ENCODE peak calls at places on chromosomes 5 and 9, in seven cellular contexts. I is foreskin fibroblast; X is activated CD4-positive, alpha-beta T cell treated with anti-CD3 and anti-CD28 coated beads for 48 hours; C is T1000; V is Daoy; F is RKO; H is left lung. G is an unnamed sample.

GRCh38 chr5:142915840-142916424 is 145.8 kb downstream of the ARHGAP26 start:
- DNase-seq in I (no peak), X (peak; percentile 31), C (no peak), V (peak; percentile 55), F (peak; percentile 29), H (no peak), G (peak; percentile 13)

GRCh38 chr5:121182788-121183490 is 668.7 kb upstream of the FTMT start:
- DNase-seq in I (no peak), X (no peak), C (no peak), V (no peak), F (peak; percentile 18), H (no peak), G (no peak)

GRCh38 chr9:137179761-137180160 is 7.9 kb upstream of the TMEM210 start:
- DNase-seq in I (no peak), X (no peak), C (no peak), V (no peak), F (no peak), H (no peak), G (no peak)

GRCh38 chr5:152116926-152117325 is 192.3 kb upstream of the GLRA1 start:
- DNase-seq in I (no peak), X (no peak), C (no peak), V (no peak), F (no peak), H (no peak), G (no peak)

GRCh38 chr9:95138474-95138873 is 179.0 kb downstream of the FANCC start:
- DNase-seq in I (no peak), X (no peak), C (no peak), V (peak; percentile 70), F (peak; percentile 47), H (no peak), G (no peak)

GRCh38 chr5:142446131-142446959 is 121.5 kb upstream of the SPRY4 start:
- DNase-seq in I (peak; percentile 80), X (no peak), C (no peak), V (peak; percentile 54), F (peak; percentile 95), H (no peak), G (peak; percentile 58)

GRCh38 chr5:134227259-134227658 is 1.4 kb upstream of the PPP2CA start:
- DNase-seq in I (no peak), X (peak; percentile 13), C (no peak), V (no peak), F (peak; percentile 32), H (no peak), G (no peak)

GRCh38 chr9:11915699-11916098 is 777.5 kb upstream of the TYRP1 start:
- DNase-seq in I (no peak), X (no peak), C (no peak), V (no peak), F (no peak), H (no peak), G (no peak)

GRCh38 chr9:70392189-70392588 is 22.3 kb downstream of the KLF9 start:
- DNase-seq in I (no peak), X (no peak), C (no peak), V (peak; percentile 23), F (peak; percentile 40), H (no peak), G (no peak)

GRCh38 chr5:160266044-160266718 is 36.9 kb downstream of the FABP6 start:
- DNase-seq in I (no peak), X (no peak), C (no peak), V (no peak), F (no peak), H (no peak), G (no peak)

GRCh38 chr5:133734916-133735315 is 122.6 kb upstream of the FSTL4 start:
- DNase-seq in I (no peak), X (no peak), C (no peak), V (no peak), F (no peak), H (no peak), G (no peak)

GRCh38 chr9:81906656-81907055 is 21.6 kb upstream of the SPATA31D4 start:
- DNase-seq in I (no peak), X (no peak), C (peak; percentile 5), V (no peak), F (no peak), H (no peak), G (no peak)

GRCh38 chr5:15783734-15784133 is 283.8 kb downstream of the FBXL7 start:
- DNase-seq in I (no peak), X (no peak), C (no peak), V (no peak), F (no peak), H (no peak), G (no peak)

GRCh38 chr5:96778409-96778808 is 29.3 kb downstream of the ERAP1 start:
- DNase-seq in I (no peak), X (no peak), C (no peak), V (no peak), F (no peak), H (no peak), G (no peak)

GRCh38 chr9:91963711-91964240 is 13.7 kb upstream of the ROR2 start:
- DNase-seq in I (no peak), X (no peak), C (no peak), V (no peak), F (no peak), H (no peak), G (no peak)

GRCh38 chr9:137320555-137321384 is 18.7 kb upstream of the NRARP start:
- DNase-seq in I (no peak), X (no peak), C (no peak), V (peak; percentile 4), F (no peak), H (peak; percentile 72), G (no peak)

GRCh38 chr5:113020461-113021273 is 44.1 kb downstream of the DCP2 start:
- DNase-seq in I (no peak), X (peak; percentile 31), C (no peak), V (peak; percentile 66), F (peak; percentile 51), H (no peak), G (no peak)

GRCh38 chr9:10649076-10649475 is 36.3 kb upstream of the PTPRD start:
- DNase-seq in I (no peak), X (no peak), C (no peak), V (no peak), F (no peak), H (no peak), G (no peak)

GRCh38 chr9:134552349-134552990 is 89.1 kb upstream of the COL5A1 start:
- DNase-seq in I (no peak), X (no peak), C (no peak), V (no peak), F (no peak), H (no peak), G (no peak)

GRCh38 chr5:99763021-99763814 is 772.0 kb upstream of the FAM174A start:
- DNase-seq in I (no peak), X (no peak), C (no peak), V (no peak), F (no peak), H (no peak), G (no peak)

GRCh38 chr5:43044181-43044914 is 4.2 kb upstream of the ANXA2R start:
- DNase-seq in I (no peak), X (no peak), C (no peak), V (no peak), F (no peak), H (peak; percentile 58), G (no peak)

GRCh38 chr5:181260720-181261319 is at the start of gene TRIM52:
- DNase-seq in I (peak; percentile 91), X (peak; percentile 93), C (no peak), V (peak; percentile 94), F (peak; percentile 94), H (peak; percentile 98), G (peak; percentile 86)

GRCh38 chr9:95507456-95508241 is 9.1 kb downstream of the PTCH1 start:
- DNase-seq in I (peak; percentile 51), X (peak; percentile 37), C (no peak), V (peak; percentile 83), F (peak; percentile 71), H (peak; percentile 73), G (no peak)

GRCh38 chr9:121686930-121687541 is 35.6 kb downstream of the DAB2IP start:
- DNase-seq in I (peak; percentile 56), X (peak; percentile 81), C (peak; percentile 59), V (peak; percentile 81), F (peak; percentile 70), H (peak; percentile 82), G (peak; percentile 90)